ENCODE peak calls at places on chromosomes 1 and 21, in five cellular contexts. One of them, this sample, is unnamed.

GRCh38 chr1:223319913-223320600 is 43.9 kb downstream of the SUSD4 start:
- DNase-seq in naive thymus-derived CD8-positive, alpha-beta T cell: no peak
- DNase-seq in ELR: no peak
- DNase-seq in NCI-H345: peak; percentile 92
- DNase-seq in stimulated activated CD4-positive, alpha-beta T cell treated with anti-CD3 and anti-CD28 coated beads, Interleukin-4, amount 100 ng/mL, for 48 hours: no peak
- DNase-seq in this sample: no peak

GRCh38 chr1:184595609-184596008 is 159.0 kb downstream of the EDEM3 start:
- DNase-seq in naive thymus-derived CD8-positive, alpha-beta T cell: no peak
- DNase-seq in ELR: peak; percentile 70
- DNase-seq in NCI-H345: no peak
- DNase-seq in stimulated activated CD4-positive, alpha-beta T cell treated with anti-CD3 and anti-CD28 coated beads, Interleukin-4, amount 100 ng/mL, for 48 hours: no peak
- DNase-seq in this sample: peak; percentile 80

GRCh38 chr1:67686272-67687197 is 1.5 kb downstream of the GADD45A start:
- DNase-seq in naive thymus-derived CD8-positive, alpha-beta T cell: peak; percentile 75
- DNase-seq in ELR: peak; percentile 99
- DNase-seq in NCI-H345: peak; percentile 79
- DNase-seq in stimulated activated CD4-positive, alpha-beta T cell treated with anti-CD3 and anti-CD28 coated beads, Interleukin-4, amount 100 ng/mL, for 48 hours: peak; percentile 47
- DNase-seq in this sample: peak; percentile 94

GRCh38 chr1:17233675-17234074 is 15.2 kb upstream of the PADI3 start:
- DNase-seq in naive thymus-derived CD8-positive, alpha-beta T cell: no peak
- DNase-seq in ELR: peak; percentile 97
- DNase-seq in NCI-H345: no peak
- DNase-seq in stimulated activated CD4-positive, alpha-beta T cell treated with anti-CD3 and anti-CD28 coated beads, Interleukin-4, amount 100 ng/mL, for 48 hours: no peak
- DNase-seq in this sample: peak; percentile 99

GRCh38 chr1:190477687-190478192 is at the start of gene BRINP3:
- DNase-seq in naive thymus-derived CD8-positive, alpha-beta T cell: no peak
- DNase-seq in ELR: peak; percentile 53
- DNase-seq in NCI-H345: no peak
- DNase-seq in stimulated activated CD4-positive, alpha-beta T cell treated with anti-CD3 and anti-CD28 coated beads, Interleukin-4, amount 100 ng/mL, for 48 hours: no peak
- DNase-seq in this sample: no peak

GRCh38 chr1:246041360-246041759 is 465.7 kb downstream of the SMYD3 start:
- DNase-seq in naive thymus-derived CD8-positive, alpha-beta T cell: no peak
- DNase-seq in ELR: no peak
- DNase-seq in NCI-H345: no peak
- DNase-seq in stimulated activated CD4-positive, alpha-beta T cell treated with anti-CD3 and anti-CD28 coated beads, Interleukin-4, amount 100 ng/mL, for 48 hours: no peak
- DNase-seq in this sample: no peak

GRCh38 chr21:45990049-45990711 is 8.6 kb downstream of the COL6A1 start:
- DNase-seq in naive thymus-derived CD8-positive, alpha-beta T cell: no peak
- DNase-seq in ELR: no peak
- DNase-seq in NCI-H345: no peak
- DNase-seq in stimulated activated CD4-positive, alpha-beta T cell treated with anti-CD3 and anti-CD28 coated beads, Interleukin-4, amount 100 ng/mL, for 48 hours: no peak
- DNase-seq in this sample: no peak

GRCh38 chr1:8047112-8047511 is 21.0 kb upstream of the ERRFI1 start:
- DNase-seq in naive thymus-derived CD8-positive, alpha-beta T cell: no peak
- DNase-seq in ELR: peak; percentile 63
- DNase-seq in NCI-H345: no peak
- DNase-seq in stimulated activated CD4-positive, alpha-beta T cell treated with anti-CD3 and anti-CD28 coated beads, Interleukin-4, amount 100 ng/mL, for 48 hours: no peak
- DNase-seq in this sample: peak; percentile 45

GRCh38 chr21:42258150-42258884 is 39.4 kb downstream of the ABCG1 start:
- DNase-seq in naive thymus-derived CD8-positive, alpha-beta T cell: peak; percentile 83
- DNase-seq in ELR: peak; percentile 50
- DNase-seq in NCI-H345: peak; percentile 69
- DNase-seq in stimulated activated CD4-positive, alpha-beta T cell treated with anti-CD3 and anti-CD28 coated beads, Interleukin-4, amount 100 ng/mL, for 48 hours: peak; percentile 73
- DNase-seq in this sample: peak; percentile 31

GRCh38 chr1:63782982-63783381 is 9.2 kb downstream of the ROR1 start:
- DNase-seq in naive thymus-derived CD8-positive, alpha-beta T cell: no peak
- DNase-seq in ELR: no peak
- DNase-seq in NCI-H345: no peak
- DNase-seq in stimulated activated CD4-positive, alpha-beta T cell treated with anti-CD3 and anti-CD28 coated beads, Interleukin-4, amount 100 ng/mL, for 48 hours: no peak
- DNase-seq in this sample: no peak

GRCh38 chr1:160797861-160798273 is 1.9 kb downstream of the LY9 start:
- DNase-seq in naive thymus-derived CD8-positive, alpha-beta T cell: peak; percentile 77
- DNase-seq in ELR: no peak
- DNase-seq in NCI-H345: no peak
- DNase-seq in stimulated activated CD4-positive, alpha-beta T cell treated with anti-CD3 and anti-CD28 coated beads, Interleukin-4, amount 100 ng/mL, for 48 hours: peak; percentile 35
- DNase-seq in this sample: peak; percentile 75

GRCh38 chr1:89358287-89358893 is 5.5 kb upstream of the GBP6 start:
- DNase-seq in naive thymus-derived CD8-positive, alpha-beta T cell: peak; percentile 80
- DNase-seq in ELR: peak; percentile 77
- DNase-seq in NCI-H345: peak; percentile 80
- DNase-seq in stimulated activated CD4-positive, alpha-beta T cell treated with anti-CD3 and anti-CD28 coated beads, Interleukin-4, amount 100 ng/mL, for 48 hours: peak; percentile 78
- DNase-seq in this sample: peak; percentile 60

GRCh38 chr1:48093696-48094518 is 96.7 kb upstream of the TRABD2B start:
- DNase-seq in naive thymus-derived CD8-positive, alpha-beta T cell: peak; percentile 79
- DNase-seq in ELR: peak; percentile 28
- DNase-seq in NCI-H345: peak; percentile 89
- DNase-seq in stimulated activated CD4-positive, alpha-beta T cell treated with anti-CD3 and anti-CD28 coated beads, Interleukin-4, amount 100 ng/mL, for 48 hours: peak; percentile 66
- DNase-seq in this sample: peak; percentile 90

GRCh38 chr1:1426496-1426960 is 5.5 kb upstream of the ANKRD65 start:
- DNase-seq in naive thymus-derived CD8-positive, alpha-beta T cell: no peak
- DNase-seq in ELR: no peak
- DNase-seq in NCI-H345: no peak
- DNase-seq in stimulated activated CD4-positive, alpha-beta T cell treated with anti-CD3 and anti-CD28 coated beads, Interleukin-4, amount 100 ng/mL, for 48 hours: no peak
- DNase-seq in this sample: no peak

GRCh38 chr1:18299441-18300338 is 181.0 kb upstream of the KLHDC7A start:
- DNase-seq in naive thymus-derived CD8-positive, alpha-beta T cell: no peak
- DNase-seq in ELR: peak; percentile 12
- DNase-seq in NCI-H345: peak; percentile 30
- DNase-seq in stimulated activated CD4-positive, alpha-beta T cell treated with anti-CD3 and anti-CD28 coated beads, Interleukin-4, amount 100 ng/mL, for 48 hours: no peak
- DNase-seq in this sample: no peak

GRCh38 chr1:112723511-112723839 is 8.3 kb upstream of the PPM1J start:
- DNase-seq in naive thymus-derived CD8-positive, alpha-beta T cell: no peak
- DNase-seq in ELR: no peak
- DNase-seq in NCI-H345: no peak
- DNase-seq in stimulated activated CD4-positive, alpha-beta T cell treated with anti-CD3 and anti-CD28 coated beads, Interleukin-4, amount 100 ng/mL, for 48 hours: no peak
- DNase-seq in this sample: no peak

GRCh38 chr1:58618303-58618702 is 41.3 kb upstream of the TACSTD2 start:
- DNase-seq in naive thymus-derived CD8-positive, alpha-beta T cell: no peak
- DNase-seq in ELR: peak; percentile 97
- DNase-seq in NCI-H345: no peak
- DNase-seq in stimulated activated CD4-positive, alpha-beta T cell treated with anti-CD3 and anti-CD28 coated beads, Interleukin-4, amount 100 ng/mL, for 48 hours: no peak
- DNase-seq in this sample: peak; percentile 99

GRCh38 chr1:97745912-97746311 is 174.9 kb downstream of the DPYD start:
- DNase-seq in naive thymus-derived CD8-positive, alpha-beta T cell: no peak
- DNase-seq in ELR: peak; percentile 69
- DNase-seq in NCI-H345: no peak
- DNase-seq in stimulated activated CD4-positive, alpha-beta T cell treated with anti-CD3 and anti-CD28 coated beads, Interleukin-4, amount 100 ng/mL, for 48 hours: no peak
- DNase-seq in this sample: peak; percentile 53

GRCh38 chr1:14039894-14040430 is 340.0 kb downstream of the PRDM2 start:
- DNase-seq in naive thymus-derived CD8-positive, alpha-beta T cell: no peak
- DNase-seq in ELR: no peak
- DNase-seq in NCI-H345: no peak
- DNase-seq in stimulated activated CD4-positive, alpha-beta T cell treated with anti-CD3 and anti-CD28 coated beads, Interleukin-4, amount 100 ng/mL, for 48 hours: no peak
- DNase-seq in this sample: no peak

GRCh38 chr1:8182034-8182761 is 135.7 kb upstream of the SLC45A1 start:
- DNase-seq in naive thymus-derived CD8-positive, alpha-beta T cell: peak; percentile 13
- DNase-seq in ELR: peak; percentile 92
- DNase-seq in NCI-H345: no peak
- DNase-seq in stimulated activated CD4-positive, alpha-beta T cell treated with anti-CD3 and anti-CD28 coated beads, Interleukin-4, amount 100 ng/mL, for 48 hours: no peak
- DNase-seq in this sample: peak; percentile 98

GRCh38 chr21:14762734-14763694 is 216.9 kb upstream of the SAMSN1 start:
- DNase-seq in naive thymus-derived CD8-positive, alpha-beta T cell: peak; percentile 11
- DNase-seq in ELR: no peak
- DNase-seq in NCI-H345: no peak
- DNase-seq in stimulated activated CD4-positive, alpha-beta T cell treated with anti-CD3 and anti-CD28 coated beads, Interleukin-4, amount 100 ng/mL, for 48 hours: no peak
- DNase-seq in this sample: no peak

GRCh38 chr1:198837276-198838021 is 198.6 kb downstream of the PTPRC start:
- DNase-seq in naive thymus-derived CD8-positive, alpha-beta T cell: no peak
- DNase-seq in ELR: no peak
- DNase-seq in NCI-H345: no peak
- DNase-seq in stimulated activated CD4-positive, alpha-beta T cell treated with anti-CD3 and anti-CD28 coated beads, Interleukin-4, amount 100 ng/mL, for 48 hours: no peak
- DNase-seq in this sample: peak; percentile 38

GRCh38 chr1:35448344-35448801 is 108.8 kb downstream of the KIAA0319L start:
- DNase-seq in naive thymus-derived CD8-positive, alpha-beta T cell: no peak
- DNase-seq in ELR: peak; percentile 96
- DNase-seq in NCI-H345: no peak
- DNase-seq in stimulated activated CD4-positive, alpha-beta T cell treated with anti-CD3 and anti-CD28 coated beads, Interleukin-4, amount 100 ng/mL, for 48 hours: no peak
- DNase-seq in this sample: peak; percentile 97

GRCh38 chr1:207152792-207153434 is 48.9 kb downstream of the C4BPA start:
- DNase-seq in naive thymus-derived CD8-positive, alpha-beta T cell: no peak
- DNase-seq in ELR: peak; percentile 61
- DNase-seq in NCI-H345: no peak
- DNase-seq in stimulated activated CD4-positive, alpha-beta T cell treated with anti-CD3 and anti-CD28 coated beads, Interleukin-4, amount 100 ng/mL, for 48 hours: no peak
- DNase-seq in this sample: peak; percentile 11

GRCh38 chr1:113042336-113043143 is 30.5 kb upstream of the LRIG2 start:
- DNase-seq in naive thymus-derived CD8-positive, alpha-beta T cell: no peak
- DNase-seq in ELR: peak; percentile 91
- DNase-seq in NCI-H345: peak; percentile 31
- DNase-seq in stimulated activated CD4-positive, alpha-beta T cell treated with anti-CD3 and anti-CD28 coated beads, Interleukin-4, amount 100 ng/mL, for 48 hours: no peak
- DNase-seq in this sample: peak; percentile 84

GRCh38 chr1:43246466-43247213 is 23.1 kb upstream of the TMEM125 start:
- DNase-seq in naive thymus-derived CD8-positive, alpha-beta T cell: no peak
- DNase-seq in ELR: no peak
- DNase-seq in NCI-H345: no peak
- DNase-seq in stimulated activated CD4-positive, alpha-beta T cell treated with anti-CD3 and anti-CD28 coated beads, Interleukin-4, amount 100 ng/mL, for 48 hours: no peak
- DNase-seq in this sample: no peak

This sample was measured in mammary epithelial cell.